ENCODE peak calls at places on chromosome 12, in seven cellular contexts. Q is mesenchymal stem cell, V is mesendoderm, B is neuronal stem cell, E is H1, W is H9, D is trophoblast cell. A is an unnamed sample.

GRCh38 chr12:91356405-91356804 is 173.8 kb upstream of the DCN start:
- DNase-seq in E (no peak), Q (no peak), D (no peak), B (no peak), W (no peak), V (no peak), A (no peak)

GRCh38 chr12:106138646-106139421 is at the start of gene NUAK1:
- DNase-seq in V (peak; percentile 92), W (peak; percentile 79), Q (peak; percentile 63), E (no peak), B (peak; percentile 88), D (peak; percentile 63), A (peak; percentile 45)

GRCh38 chr12:4089147-4089606 is 184.4 kb upstream of the CCND2 start:
- DNase-seq in B (no peak), D (no peak), Q (peak; percentile 69), W (peak; percentile 61), E (no peak), V (no peak), A (no peak)

GRCh38 chr12:45504606-45505005 is 224.9 kb upstream of the ARID2 start:
- DNase-seq in Q (no peak), W (no peak), V (no peak), E (no peak), B (no peak), D (peak; percentile 45), A (no peak)

GRCh38 chr12:110972870-110973269 is 52.5 kb upstream of the MYL2 start:
- DNase-seq in Q (no peak), V (no peak), E (no peak), B (no peak), D (no peak), W (no peak), A (no peak)

GRCh38 chr12:34357791-34358190 is 335.5 kb downstream of the ALG10 start:
- DNase-seq in Q (no peak), V (no peak), B (no peak), E (no peak), D (no peak), W (no peak), A (no peak)

GRCh38 chr12:53190108-53190729 is 9.5 kb upstream of the CSAD start:
- DNase-seq in D (peak; percentile 54), B (peak; percentile 23), Q (peak; percentile 57), E (no peak), V (peak; percentile 86), W (peak; percentile 89), A (peak; percentile 59)

GRCh38 chr12:75694891-75695290 is 183.5 kb upstream of the KRR1 start:
- DNase-seq in W (no peak), D (no peak), V (no peak), E (no peak), Q (no peak), B (no peak), A (peak; percentile 43)

DNA sequence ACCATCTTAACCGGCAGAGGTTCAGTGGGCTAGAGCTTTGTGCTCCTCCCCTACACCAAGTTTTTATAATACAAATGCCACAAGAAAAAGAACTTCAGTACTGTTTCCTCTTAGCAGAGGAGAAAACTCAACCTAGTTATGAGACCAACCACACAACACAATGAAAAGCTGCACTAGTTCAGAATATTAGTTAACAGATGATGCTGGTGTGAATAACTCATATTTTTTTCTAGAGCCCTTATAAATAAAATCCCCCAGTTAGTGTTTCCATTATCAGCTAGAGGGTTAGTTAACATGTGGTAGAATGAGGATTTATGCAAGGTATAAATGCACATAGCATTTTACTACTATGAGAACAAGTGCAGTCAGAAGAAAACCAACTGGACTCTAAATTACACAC is 61.9 kb upstream of the AMN1 start:
- DNase-seq in Q (no peak), E (no peak), B (no peak), W (no peak), V (no peak), D (no peak), A (no peak)
- H2BK120ac ChIP-seq in Q (no peak overlapping the region), E (no peak overlapping the region), B (no peak overlapping the region), W (no peak overlapping the region), V (no peak overlapping the region), D (no peak overlapping the region), A (no peak overlapping the region)

GRCh38 chr12:128322341-128322740 is 55.4 kb downstream of the TMEM132C start:
- DNase-seq in B (no peak), D (no peak), W (no peak), Q (no peak), E (no peak), V (no peak), A (no peak)

GRCh38 chr12:128323115-128323514 is 56.1 kb downstream of the TMEM132C start:
- DNase-seq in Q (no peak), B (no peak), V (no peak), D (no peak), W (no peak), E (no peak), A (no peak)

GRCh38 chr12:128323526-128323925 is 56.6 kb downstream of the TMEM132C start:
- DNase-seq in Q (no peak), W (peak; percentile 38), V (peak; percentile 65), E (no peak), B (no peak), D (no peak), A (no peak)

GRCh38 chr12:128325646-128326045 is 58.7 kb downstream of the TMEM132C start:
- DNase-seq in D (no peak), E (no peak), W (no peak), Q (no peak), B (no peak), V (no peak), A (no peak)

GRCh38 chr12:128326419-128326818 is 59.4 kb downstream of the TMEM132C start:
- DNase-seq in E (no peak), D (no peak), W (no peak), Q (no peak), V (no peak), B (no peak), A (no peak)
- H2BK120ac ChIP-seq in E (no peak overlapping the region), D (no peak overlapping the region), W (no peak overlapping the region), Q (no peak overlapping the region), V (no peak overlapping the region), B (no peak overlapping the region), A (no peak overlapping the region)

DNA sequence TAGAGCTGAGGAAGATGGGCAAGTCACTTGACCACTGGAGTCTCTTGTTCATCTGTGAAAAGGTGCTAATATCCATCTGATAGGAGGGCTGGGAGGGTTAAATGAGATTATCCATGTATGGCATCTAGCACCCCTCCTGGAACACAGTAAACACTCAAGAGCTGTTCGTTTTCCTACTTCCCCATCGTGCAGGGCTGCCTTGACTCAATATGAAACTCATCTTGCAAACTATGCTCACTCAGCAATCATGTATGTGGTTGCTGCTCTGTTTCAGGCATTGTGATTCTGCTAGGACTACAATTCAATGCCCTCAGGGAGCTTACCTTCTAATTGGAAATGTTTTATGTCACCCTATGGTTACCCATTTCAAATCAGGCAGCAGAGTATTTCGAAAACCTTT is 395.6 kb downstream of the BCAT1 start:
- DNase-seq in D (no peak), W (no peak), B (no peak), E (no peak), Q (no peak), V (no peak), A (no peak)
- H2BK120ac ChIP-seq in D (no peak overlapping the region), W (no peak overlapping the region), B (no peak overlapping the region), E (no peak overlapping the region), Q (no peak overlapping the region), V (no peak overlapping the region), A (no peak overlapping the region)

GRCh38 chr12:107762874-107763273 is 1.9 kb upstream of the PRDM4 start:
- DNase-seq in B (no peak), V (no peak), Q (no peak), W (no peak), D (no peak), E (no peak), A (no peak)
- H2BK120ac ChIP-seq in B (no peak overlapping the region), V (no peak overlapping the region), Q (no peak overlapping the region), W (no peak overlapping the region), D (no peak overlapping the region), E (no peak overlapping the region), A (no peak overlapping the region)

DNA sequence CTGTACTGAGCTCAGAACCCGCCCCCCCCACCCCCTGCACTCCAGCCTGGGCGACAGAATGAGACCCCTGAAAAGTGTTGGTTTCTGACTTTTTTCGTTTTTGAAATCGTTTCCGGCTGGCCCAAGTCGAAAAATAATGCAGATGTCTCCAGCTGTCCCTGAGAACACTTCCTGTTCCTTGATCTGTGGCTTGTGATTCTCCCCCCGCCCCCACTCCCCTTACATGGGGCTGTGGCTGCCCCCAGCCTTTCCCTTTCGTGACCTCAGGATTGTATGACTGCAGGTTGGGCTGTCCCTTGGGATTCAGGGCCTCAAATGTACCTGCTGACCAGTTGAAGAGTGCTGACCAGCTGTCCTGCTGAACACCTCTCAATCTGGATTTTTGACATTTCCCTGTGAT is 34.1 kb downstream of the NOC4L start:
- DNase-seq in V (no peak), Q (no peak), B (no peak), D (no peak), E (no peak), W (no peak), A (no peak)
- H2BK120ac ChIP-seq in V (no peak overlapping the region), Q (no peak overlapping the region), B (no peak overlapping the region), D (no peak overlapping the region), E (no peak overlapping the region), W (no peak overlapping the region), A (no peak overlapping the region)

GRCh38 chr12:49346659-49347306 is at the start of gene DNAJC22:
- DNase-seq in W (peak; percentile 67), V (peak; percentile 61), B (no peak), Q (no peak), E (no peak), D (peak; percentile 56), A (no peak)

GRCh38 chr12:49347307-49348237 is 884 bp downstream of the DNAJC22 start:
- DNase-seq in W (peak; percentile 92), V (peak; percentile 82), Q (peak; percentile 73), D (peak; percentile 71), E (no peak), B (peak; percentile 76), A (peak; percentile 89)

GRCh38 chr12:49349266-49349665 is 2.6 kb downstream of the DNAJC22 start:
- DNase-seq in V (no peak), D (no peak), Q (no peak), E (no peak), W (no peak), B (no peak), A (no peak)

GRCh38 chr12:49345840-49346658 is 639 bp upstream of the DNAJC22 start:
- DNase-seq in D (no peak), W (peak; percentile 54), E (no peak), Q (no peak), V (peak; percentile 43), B (no peak), A (no peak)

DNA sequence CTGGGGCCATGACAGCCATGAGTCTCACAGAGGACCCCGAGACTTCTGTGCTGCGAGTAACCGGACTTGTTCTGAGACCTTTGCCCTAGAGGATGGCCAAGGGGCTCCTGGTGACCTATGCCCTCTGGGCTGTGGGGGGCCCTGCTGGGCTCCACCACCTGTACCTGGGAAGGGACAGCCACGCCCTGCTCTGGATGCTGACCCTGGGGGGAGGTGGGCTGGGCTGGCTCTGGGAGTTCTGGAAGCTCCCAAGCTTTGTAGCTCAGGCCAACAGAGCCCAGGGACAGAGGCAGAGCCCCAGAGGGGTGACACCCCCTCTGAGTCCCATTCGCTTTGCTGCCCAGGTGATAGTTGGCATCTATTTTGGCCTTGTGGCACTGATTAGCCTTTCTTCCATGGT is 2.1 kb downstream of the DNAJC22 start:
- DNase-seq in D (no peak), V (no peak), Q (no peak), E (no peak), W (peak; percentile 27), B (no peak), A (no peak)
- H2BK120ac ChIP-seq in D (no peak overlapping the region), V (no peak overlapping the region), Q (no peak overlapping the region), E (no peak overlapping the region), W (no peak overlapping the region), B (no peak overlapping the region), A (no peak overlapping the region)

A was measured in IMR-90.